ENCODE peak calls at places on chromosomes 5 and 9, in six cellular contexts. G, Y, P, D, J and L are unnamed samples.

GRCh38 chr5:68033961-68034581 is 181.5 kb upstream of the PIK3R1 start:
- DNase-seq in G (peak; percentile 76), Y (no peak), P (no peak), D (no peak), J (no peak), L (no peak)

GRCh38 chr5:149153751-149154610 is 12.7 kb downstream of the ABLIM3 start:
- DNase-seq in G (no peak), Y (no peak), P (no peak), D (peak; percentile 67), J (no peak), L (peak; percentile 87)

GRCh38 chr9:18976368-18977238 is 56.4 kb downstream of the SAXO1 start:
- DNase-seq in G (no peak), Y (no peak), P (no peak), D (peak; percentile 69), J (no peak), L (no peak)

GRCh38 chr5:113194125-113194524 is 217.5 kb downstream of the DCP2 start:
- DNase-seq in G (no peak), Y (no peak), P (no peak), D (no peak), J (no peak), L (no peak)

GRCh38 chr9:7336356-7337075 is 463.1 kb downstream of the DMAC1 start:
- DNase-seq in G (no peak), Y (no peak), P (no peak), D (peak; percentile 47), J (no peak), L (peak; percentile 25)

GRCh38 chr9:77793909-77794308 is 145.8 kb upstream of the GNA14 start:
- DNase-seq in G (no peak), Y (no peak), P (no peak), D (peak; percentile 32), J (no peak), L (peak; percentile 70)

GRCh38 chr5:118952992-118953651 is 35.2 kb downstream of the DTWD2 start:
- DNase-seq in G (no peak), Y (no peak), P (no peak), D (no peak), J (no peak), L (no peak)

GRCh38 chr5:38420691-38421395 is 135.6 kb downstream of the LIFR start:
- DNase-seq in G (peak; percentile 60), Y (no peak), P (peak; percentile 73), D (peak; percentile 56), J (no peak), L (peak; percentile 84)

GRCh38 chr5:40381676-40382363 is 297.9 kb upstream of the PTGER4 start:
- DNase-seq in G (no peak), Y (no peak), P (no peak), D (no peak), J (no peak), L (peak; percentile 59)

GRCh38 chr9:36148652-36149051 is 12.1 kb downstream of the GLIPR2 start:
- DNase-seq in G (peak; percentile 94), Y (peak; percentile 89), P (no peak), D (peak; percentile 95), J (peak; percentile 57), L (peak; percentile 98)

GRCh38 chr5:81195334-81195929 is 37.7 kb upstream of the CKMT2 start:
- DNase-seq in G (no peak), Y (no peak), P (no peak), D (no peak), J (no peak), L (no peak)

GRCh38 chr5:171980729-171981128 is 25.7 kb downstream of the FBXW11 start:
- DNase-seq in G (no peak), Y (no peak), P (no peak), D (no peak), J (no peak), L (no peak)

GRCh38 chr9:89592201-89592815 is 12.5 kb upstream of the GADD45G start:
- DNase-seq in G (no peak), Y (no peak), P (no peak), D (no peak), J (no peak), L (no peak)

GRCh38 chr9:126514037-126514821 is 99.5 kb upstream of the LMX1B start:
- DNase-seq in G (peak; percentile 48), Y (peak; percentile 87), P (peak; percentile 95), D (no peak), J (no peak), L (no peak)

GRCh38 chr9:95023217-95024003 is 294.1 kb downstream of the FANCC start:
- DNase-seq in G (no peak), Y (no peak), P (no peak), D (peak; percentile 75), J (no peak), L (peak; percentile 56)

GRCh38 chr9:93301911-93302525 is 118.1 kb downstream of the WNK2 start:
- DNase-seq in G (no peak), Y (peak; percentile 60), P (peak; percentile 44), D (no peak), J (no peak), L (no peak)

GRCh38 chr9:34559616-34560546 is 29.6 kb downstream of the CNTFR start:
- DNase-seq in G (peak; percentile 71), Y (no peak), P (no peak), D (no peak), J (no peak), L (peak; percentile 50)

GRCh38 chr9:76969716-76970115 is 49.7 kb upstream of the FOXB2 start:
- DNase-seq in G (no peak), Y (no peak), P (no peak), D (no peak), J (no peak), L (no peak)

GRCh38 chr9:94599102-94599501 is 5.5 kb upstream of the FBP2 start:
- DNase-seq in G (no peak), Y (no peak), P (no peak), D (no peak), J (no peak), L (no peak)

GRCh38 chr9:92763721-92764380 is 782 bp downstream of the BICD2 start:
- DNase-seq in G (no peak), Y (peak; percentile 74), P (peak; percentile 70), D (no peak), J (no peak), L (no peak)

GRCh38 chr5:57175586-57175985 is 1.7 kb downstream of the GPBP1 start:
- DNase-seq in G (no peak), Y (peak; percentile 82), P (no peak), D (no peak), J (no peak), L (peak; percentile 46)

GRCh38 chr9:98391406-98391805 is 136.0 kb upstream of the TBC1D2 start:
- DNase-seq in G (no peak), Y (no peak), P (no peak), D (no peak), J (no peak), L (no peak)